ENCODE peak calls at places on chromosomes 12 and 14, in nine cellular contexts. J is left ventricle myocardium inferior; K is astrocyte; E is A673; A is cardiac muscle cell; Y is lung; P is mesendoderm; L is CD4-positive, alpha-beta memory T cell; O is right lobe of liver. S is an unnamed sample.
A peak's percentile ranks its signal among the peaks of the same experiment; 100 is the strongest.

GRCh38 chr12:13000616-13000934 is 510 bp upstream of the HEBP1 start:
- DNase-seq in J (no peak), K (no peak), E (no peak), A (no peak), Y (no peak), P (peak; percentile 73), L (peak; percentile 60), O (peak; percentile 66), S (no peak)

GRCh38 chr14:77026930-77027537 is 1.5 kb downstream of the IRF2BPL start:
- DNase-seq in J (peak; percentile 54), K (no peak), E (peak; percentile 82), A (peak; percentile 72), Y (no peak), P (peak; percentile 82), L (peak; percentile 73), O (peak; percentile 46), S (peak; percentile 74)

GRCh38 chr12:89299951-89300350 is 52.4 kb downstream of the DUSP6 start:
- DNase-seq in J (no peak), K (no peak), E (no peak), A (no peak), Y (no peak), P (no peak), L (no peak), O (no peak), S (no peak)

GRCh38 chr14:74507796-74508195 is 14.2 kb downstream of the ISCA2 start:
- DNase-seq in J (no peak), K (no peak), E (no peak), A (no peak), Y (no peak), P (no peak), L (no peak), O (no peak), S (no peak)

GRCh38 chr14:72714094-72714493 is 179.8 kb downstream of the DPF3 start:
- DNase-seq in J (no peak), K (no peak), E (no peak), A (no peak), Y (no peak), P (no peak), L (no peak), O (no peak), S (no peak)

GRCh38 chr12:30088259-30088995 is 304.7 kb upstream of the TMTC1 start:
- DNase-seq in J (no peak), K (no peak), E (no peak), A (no peak), Y (no peak), P (no peak), L (no peak), O (no peak), S (peak; percentile 12)

GRCh38 chr14:69354383-69355154 is 43.5 kb downstream of the ERH start:
- DNase-seq in J (no peak), K (no peak), E (no peak), A (no peak), Y (no peak), P (no peak), L (peak; percentile 77), O (peak; percentile 34), S (no peak)

GRCh38 chr12:94704452-94704871 is 54.1 kb upstream of the TMCC3 start:
- DNase-seq in J (no peak), K (peak; percentile 86), E (no peak), A (peak; percentile 73), Y (no peak), P (no peak), L (no peak), O (no peak), S (peak; percentile 78)

GRCh38 chr12:1791104-1791927 is 29.0 kb upstream of the LRTM2 start:
- DNase-seq in J (no peak), K (peak; percentile 23), E (peak; percentile 67), A (peak; percentile 78), Y (peak; percentile 65), P (peak; percentile 63), L (peak; percentile 71), O (no peak), S (peak; percentile 80)

GRCh38 chr14:68968721-68969120 is 10.4 kb downstream of the ACTN1 start:
- DNase-seq in J (no peak), K (no peak), E (no peak), A (no peak), Y (no peak), P (no peak), L (no peak), O (no peak), S (no peak)

GRCh38 chr12:9699269-9699897 is 29.9 kb downstream of the CLEC2D start:
- DNase-seq in J (no peak), K (no peak), E (no peak), A (no peak), Y (no peak), P (no peak), L (no peak), O (no peak), S (no peak)

GRCh38 chr12:53231859-53232640 is at the start of gene RARG:
- DNase-seq in J (peak; percentile 60), K (peak; percentile 27), E (peak; percentile 52), A (peak; percentile 56), Y (peak; percentile 74), P (peak; percentile 64), L (peak; percentile 83), O (no peak), S (peak; percentile 81)

GRCh38 chr12:48970702-48971334 is 717 bp downstream of the WNT10B start:
- DNase-seq in J (no peak), K (no peak), E (no peak), A (no peak), Y (no peak), P (no peak), L (no peak), O (no peak), S (no peak)

GRCh38 chr12:92432724-92433281 is 270.0 kb upstream of the PLEKHG7 start:
- DNase-seq in J (no peak), K (no peak), E (peak; percentile 7), A (no peak), Y (no peak), P (no peak), L (no peak), O (no peak), S (no peak)

GRCh38 chr14:67267929-67268328 is 26.7 kb downstream of the PALS1 start:
- DNase-seq in J (no peak), K (no peak), E (no peak), A (no peak), Y (no peak), P (no peak), L (no peak), O (no peak), S (no peak)

GRCh38 chr14:75277000-75277795 is 1.4 kb upstream of the FOS start:
- DNase-seq in J (peak; percentile 91), K (peak; percentile 80), E (peak; percentile 61), A (peak; percentile 96), Y (peak; percentile 86), P (peak; percentile 95), L (peak; percentile 82), O (peak; percentile 92), S (peak; percentile 96)

GRCh38 chr14:103618999-103619398 is 10.0 kb upstream of the KLC1 start:
- DNase-seq in J (no peak), K (peak; percentile 29), E (no peak), A (no peak), Y (no peak), P (no peak), L (no peak), O (no peak), S (no peak)

GRCh38 chr14:55053018-55053417 is 1.6 kb downstream of the MAPK1IP1L start:
- DNase-seq in J (no peak), K (no peak), E (no peak), A (no peak), Y (no peak), P (no peak), L (no peak), O (no peak), S (no peak)

GRCh38 chr14:31122921-31123320 is 84.7 kb downstream of the HECTD1 start:
- DNase-seq in J (no peak), K (no peak), E (no peak), A (no peak), Y (no peak), P (no peak), L (no peak), O (no peak), S (no peak)

DNA sequence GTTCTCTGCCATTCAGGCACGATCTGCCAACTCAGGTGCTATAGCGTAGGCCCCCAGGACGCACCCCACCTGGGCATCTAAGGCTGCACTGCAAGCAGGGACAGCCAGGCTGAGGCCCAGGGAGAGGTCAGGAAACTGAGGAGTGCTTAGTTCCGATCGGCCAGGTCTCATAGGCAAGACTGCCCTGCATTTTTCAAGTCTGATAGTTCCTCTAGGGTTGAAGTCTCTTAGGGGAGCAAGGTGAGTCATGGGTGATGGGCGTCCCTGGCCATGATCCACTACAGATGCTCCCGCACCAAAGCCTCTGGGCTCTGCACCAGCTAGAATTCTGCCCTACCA is 13.2 kb downstream of the NOPCHAP1 start:
- DNase-seq in J (no peak), K (no peak), E (no peak), A (no peak), Y (no peak), P (no peak), L (no peak), O (no peak), S (no peak)
- H3K36me3 ChIP-seq in J (peaks cover 65% of the 10 kb centered on the region), K (peaks cover 20% of the 10 kb centered on the region), E (peaks cover 9% of the 10 kb centered on the region), A (peaks cover 44% of the 10 kb centered on the region), Y (peaks cover 24% of the 10 kb centered on the region), P (peaks cover 2% of the 10 kb centered on the region), L (peaks cover 25% of the 10 kb centered on the region), O (peaks cover 5% of the 10 kb centered on the region), S (no peaks in the 10 kb centered on the region)

GRCh38 chr14:91403069-91403600 is 14.5 kb downstream of the CCDC88C start:
- DNase-seq in J (no peak), K (no peak), E (no peak), A (no peak), Y (no peak), P (no peak), L (peak; percentile 25), O (no peak), S (no peak)
- H3K36me3 ChIP-seq in J (no peaks in the 10 kb centered on the region), K (no peaks in the 10 kb centered on the region), E (peaks cover 2% of the 10 kb centered on the region), A (no peaks in the 10 kb centered on the region), Y (peaks cover 9% of the 10 kb centered on the region), P (peaks cover 2% of the 10 kb centered on the region), L (peaks cover 16% of the 10 kb centered on the region), O (no peaks in the 10 kb centered on the region), S (no peaks in the 10 kb centered on the region)

GRCh38 chr12:105198961-105199360 is 37.0 kb downstream of the APPL2 start:
- DNase-seq in J (no peak), K (no peak), E (no peak), A (no peak), Y (no peak), P (no peak), L (no peak), O (no peak), S (no peak)
- H3K36me3 ChIP-seq in J (peaks cover 90% of the 10 kb centered on the region), K (peaks cover 32% of the 10 kb centered on the region), E (peaks cover 18% of the 10 kb centered on the region), A (peaks cover 16% of the 10 kb centered on the region), Y (peaks cover 40% of the 10 kb centered on the region), P (peaks cover 3% of the 10 kb centered on the region), L (peaks cover 27% of the 10 kb centered on the region), O (peaks cover 2% of the 10 kb centered on the region), S (no peaks in the 10 kb centered on the region)

GRCh38 chr14:50678163-50678562 is 10.1 kb upstream of the SAV1 start:
- DNase-seq in J (no peak), K (no peak), E (no peak), A (no peak), Y (no peak), P (peak; percentile 63), L (no peak), O (no peak), S (no peak)
- H3K36me3 ChIP-seq in J (no peaks in the 10 kb centered on the region), K (no peaks in the 10 kb centered on the region), E (no peaks in the 10 kb centered on the region), A (no peaks in the 10 kb centered on the region), Y (no peaks in the 10 kb centered on the region), P (no peaks in the 10 kb centered on the region), L (no peaks in the 10 kb centered on the region), O (no peaks in the 10 kb centered on the region), S (no peaks in the 10 kb centered on the region)

GRCh38 chr14:105425823-105426247 is 6.2 kb downstream of the MTA1 start:
- DNase-seq in J (no peak), K (no peak), E (no peak), A (no peak), Y (no peak), P (no peak), L (no peak), O (no peak), S (no peak)
- H3K36me3 ChIP-seq in J (peaks cover 6% of the 10 kb centered on the region), K (no peaks in the 10 kb centered on the region), E (peaks cover 40% of the 10 kb centered on the region), A (no peaks in the 10 kb centered on the region), Y (peaks cover 11% of the 10 kb centered on the region), P (peaks cover 2% of the 10 kb centered on the region), L (no peaks in the 10 kb centered on the region), O (no peaks in the 10 kb centered on the region), S (no peaks in the 10 kb centered on the region)